ENCODE peak calls at places on chromosomes 2 and 18, in five cellular contexts. N is HEK293T, F is HepG2, P is GM12878, J is SK-N-SH. I is an unnamed sample.

GRCh38 chr2:26612034-26612433 is 29.1 kb downstream of the CIB4 start:
- DNase-seq in N (no peak), F (no peak), P (no peak), J (peak; percentile 11), I (no peak)

GRCh38 chr2:3179208-3179607 is 198.4 kb downstream of the EIPR1 start:
- DNase-seq in N (peak; percentile 23), F (no peak), P (no peak), J (peak; percentile 74), I (no peak)

GRCh38 chr2:48070415-48070814 is 164.1 kb upstream of the FBXO11 start:
- DNase-seq in N (no peak), F (no peak), P (no peak), J (no peak), I (no peak)

GRCh38 chr2:143258126-143258892 is 129.1 kb downstream of the ARHGAP15 start:
- DNase-seq in N (no peak), F (no peak), P (no peak), J (no peak), I (peak; percentile 35)

GRCh38 chr2:119264781-119265692 is 41.4 kb downstream of the STEAP3 start:
- DNase-seq in N (peak; percentile 75), F (peak; percentile 51), P (peak; percentile 7), J (peak; percentile 75), I (peak; percentile 64)

GRCh38 chr2:54206596-54206995 is 49.4 kb downstream of the TSPYL6 start:
- DNase-seq in N (peak; percentile 31), F (peak; percentile 50), P (no peak), J (peak; percentile 48), I (peak; percentile 22)

GRCh38 chr18:35683021-35683420 is 101.5 kb downstream of the GALNT1 start:
- DNase-seq in N (no peak), F (no peak), P (no peak), J (no peak), I (no peak)

GRCh38 chr18:12248926-12249720 is 5.0 kb upstream of the CIDEA start:
- DNase-seq in N (no peak), F (no peak), P (no peak), J (no peak), I (no peak)

GRCh38 chr2:76464310-76464709 is 753.6 kb upstream of the GCFC2 start:
- DNase-seq in N (no peak), F (no peak), P (no peak), J (no peak), I (no peak)
- TF ChIP-seq FOXM1 in N (no peak), F (no peak), P (no peak), J (no peak), I (no peak)

GRCh38 chr2:58601017-58601416 is 359.9 kb upstream of the FANCL start:
- DNase-seq in N (no peak), F (no peak), P (no peak), J (no peak), I (no peak)
- TF ChIP-seq FOXM1 in N (no peak), F (no peak), P (no peak), J (no peak), I (no peak)

DNA sequence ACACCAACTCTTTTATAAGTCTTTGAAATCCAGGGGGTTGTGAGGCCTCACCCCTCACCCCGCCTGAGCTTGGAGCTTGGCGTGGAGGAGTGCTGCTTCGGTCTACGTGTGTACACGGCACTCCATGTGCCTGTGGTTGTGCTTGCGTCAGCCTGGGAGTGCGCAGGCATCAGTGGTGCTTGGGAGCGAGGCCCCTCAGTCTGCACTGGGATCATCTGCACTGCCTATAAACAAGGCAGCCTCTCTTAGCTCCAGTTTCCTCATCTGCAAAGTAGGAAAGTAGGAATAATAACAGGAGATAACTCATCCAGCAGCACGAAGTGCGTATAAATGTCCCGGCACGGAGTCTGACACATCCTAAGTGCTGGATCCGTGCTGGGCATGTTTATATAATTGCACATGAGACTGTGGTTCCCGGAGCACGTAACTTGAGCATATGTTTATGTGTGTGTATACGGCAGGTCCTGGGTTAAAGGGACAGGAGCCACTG is 1.2 kb downstream of the GYPC start:
- DNase-seq in N (peak; percentile 73), F (no peak), P (no peak), J (no peak), I (peak; percentile 59)
- TF ChIP-seq FOXM1 in N (no peak), F (no peak), P (no peak), J (no peak), I (no peak)

GRCh38 chr2:105427485-105427884 is 28.6 kb upstream of the FHL2 start:
- DNase-seq in N (no peak), F (no peak), P (no peak), J (no peak), I (no peak)

GRCh38 chr2:105428387-105429018 is 29.7 kb upstream of the FHL2 start:
- DNase-seq in N (no peak), F (no peak), P (no peak), J (no peak), I (no peak)

GRCh38 chr2:105425936-105426625 is 27.2 kb upstream of the FHL2 start:
- DNase-seq in N (no peak), F (no peak), P (no peak), J (peak; percentile 32), I (no peak)

GRCh38 chr2:105422801-105423200 is 23.9 kb upstream of the FHL2 start:
- DNase-seq in N (no peak), F (no peak), P (no peak), J (no peak), I (no peak)

GRCh38 chr2:105426626-105427292 is 27.9 kb upstream of the FHL2 start:
- DNase-seq in N (no peak), F (no peak), P (no peak), J (no peak), I (peak; percentile 50)
- TF ChIP-seq FOXM1 in N (no peak), F (no peak), P (no peak), J (no peak), I (no peak)

I was measured in K562.